ENCODE peak calls at places on chromosomes 5 and 9, in eight cellular contexts. D is heart right ventricle, R is fibroblast of lung, A is tibial nerve, U is breast epithelium, P is tibial artery, L is endothelial cell of umbilical vein, J is Peyer's patch. I is an unnamed sample.

GRCh38 chr5:137036630-137037029 is 462.5 kb downstream of the SPOCK1 start:
- DNase-seq in A (no peak), P (no peak), L (peak; percentile 49), J (no peak), R (no peak), U (no peak), D (no peak), I (no peak)

GRCh38 chr5:2286250-2286649 is 403.5 kb upstream of the IRX4 start:
- DNase-seq in R (no peak), A (no peak), U (no peak), D (no peak), P (no peak), J (no peak), L (no peak), I (no peak)

GRCh38 chr5:14464661-14465060 is 116.9 kb upstream of the OTULINL start:
- DNase-seq in J (no peak), L (no peak), U (no peak), P (no peak), R (no peak), A (no peak), D (no peak), I (no peak)

GRCh38 chr5:73729329-73729728 is 103.3 kb downstream of the ARHGEF28 start:
- DNase-seq in U (no peak), A (no peak), J (no peak), R (no peak), P (no peak), L (no peak), D (no peak), I (no peak)

GRCh38 chr9:85040806-85041575 is 371.5 kb downstream of the NTRK2 start:
- DNase-seq in J (no peak), A (no peak), L (no peak), P (no peak), R (no peak), D (no peak), U (no peak), I (no peak)

GRCh38 chr5:150622157-150622556 is 18.3 kb upstream of the SYNPO start:
- DNase-seq in A (no peak), U (no peak), D (no peak), L (no peak), J (no peak), R (no peak), P (no peak), I (no peak)

GRCh38 chr5:100444961-100445360 is 90.2 kb upstream of the FAM174A start:
- DNase-seq in U (no peak), L (no peak), D (no peak), R (no peak), J (no peak), A (no peak), P (no peak), I (no peak)

GRCh38 chr9:38212016-38212415 is 143.0 kb upstream of the SHB start:
- DNase-seq in L (no peak), R (no peak), P (peak; percentile 5), J (no peak), D (no peak), U (no peak), A (no peak), I (no peak)

GRCh38 chr5:135016926-135017325 is 17.1 kb downstream of the PITX1 start:
- DNase-seq in U (peak; percentile 38), R (no peak), P (no peak), D (no peak), J (no peak), L (no peak), A (no peak), I (peak; percentile 17)

GRCh38 chr5:40688127-40688756 is 8.5 kb downstream of the PTGER4 start:
- DNase-seq in R (peak; percentile 94), J (peak; percentile 80), A (peak; percentile 69), P (peak; percentile 88), D (peak; percentile 89), U (peak; percentile 77), L (peak; percentile 94), I (peak; percentile 41)

GRCh38 chr5:107474724-107475489 is 195.8 kb downstream of the EFNA5 start:
- DNase-seq in J (no peak), L (peak; percentile 67), U (no peak), A (no peak), P (no peak), D (no peak), R (no peak), I (no peak)

DNA sequence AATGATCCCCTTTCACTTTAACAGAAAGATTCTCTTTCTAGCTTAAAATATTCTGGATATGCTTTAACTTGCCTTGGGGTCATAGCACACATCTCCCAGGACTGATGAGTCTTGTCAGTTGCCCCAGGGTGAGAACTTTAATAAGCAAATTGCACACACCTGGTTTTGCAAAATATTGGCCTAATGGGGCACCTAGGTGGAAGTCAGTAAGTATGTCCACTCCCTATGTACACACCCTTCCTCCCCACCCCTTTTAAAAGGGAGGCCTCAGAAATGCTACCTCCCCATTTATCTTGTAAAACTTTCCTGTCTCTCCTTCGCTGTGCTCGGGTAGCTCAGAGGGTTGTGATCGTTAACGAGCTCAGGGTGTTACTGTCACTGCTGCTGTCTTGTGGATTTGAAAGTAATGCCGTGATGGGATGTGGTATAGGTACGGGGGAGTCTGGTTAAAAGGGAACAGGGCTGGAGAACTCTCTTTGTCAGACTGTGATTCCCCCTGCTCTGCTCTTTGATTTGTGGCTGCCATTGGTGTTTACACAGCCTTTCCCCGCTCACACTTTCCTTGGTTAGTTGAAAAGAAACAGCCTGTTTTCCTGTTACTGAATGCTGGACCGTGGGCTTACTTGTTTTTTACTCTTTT is 26.1 kb downstream of the ZNF462 start:
- DNase-seq in L (no peak), D (no peak), A (no peak), P (no peak), R (no peak), J (no peak), U (no peak), I (no peak)
- H3K4me1 ChIP-seq in L (peaks cover 20% of the 10 kb centered on the region), D (peaks cover 58% of the 10 kb centered on the region), A (peaks cover 11% of the 10 kb centered on the region), P (peaks cover 25% of the 10 kb centered on the region), R (peaks cover 19% of the 10 kb centered on the region), J (no peaks in the 10 kb centered on the region), U (peaks cover 16% of the 10 kb centered on the region), I (peaks cover 19% of the 10 kb centered on the region)

GRCh38 chr9:126974604-126975003 is 60.0 kb downstream of the RALGPS1 start:
- DNase-seq in J (no peak), P (no peak), A (no peak), U (no peak), L (no peak), R (no peak), D (no peak), I (no peak)

GRCh38 chr9:126971261-126971660 is 56.7 kb downstream of the RALGPS1 start:
- DNase-seq in D (no peak), A (no peak), U (no peak), P (no peak), L (peak; percentile 59), R (no peak), J (no peak), I (no peak)

GRCh38 chr9:126979461-126979860 is 64.9 kb downstream of the RALGPS1 start:
- DNase-seq in J (no peak), D (no peak), A (no peak), L (no peak), R (no peak), U (no peak), P (no peak), I (no peak)

GRCh38 chr9:126973651-126974529 is 59.3 kb downstream of the RALGPS1 start:
- DNase-seq in A (no peak), L (no peak), P (no peak), U (no peak), J (no peak), D (no peak), R (no peak), I (no peak)

DNA sequence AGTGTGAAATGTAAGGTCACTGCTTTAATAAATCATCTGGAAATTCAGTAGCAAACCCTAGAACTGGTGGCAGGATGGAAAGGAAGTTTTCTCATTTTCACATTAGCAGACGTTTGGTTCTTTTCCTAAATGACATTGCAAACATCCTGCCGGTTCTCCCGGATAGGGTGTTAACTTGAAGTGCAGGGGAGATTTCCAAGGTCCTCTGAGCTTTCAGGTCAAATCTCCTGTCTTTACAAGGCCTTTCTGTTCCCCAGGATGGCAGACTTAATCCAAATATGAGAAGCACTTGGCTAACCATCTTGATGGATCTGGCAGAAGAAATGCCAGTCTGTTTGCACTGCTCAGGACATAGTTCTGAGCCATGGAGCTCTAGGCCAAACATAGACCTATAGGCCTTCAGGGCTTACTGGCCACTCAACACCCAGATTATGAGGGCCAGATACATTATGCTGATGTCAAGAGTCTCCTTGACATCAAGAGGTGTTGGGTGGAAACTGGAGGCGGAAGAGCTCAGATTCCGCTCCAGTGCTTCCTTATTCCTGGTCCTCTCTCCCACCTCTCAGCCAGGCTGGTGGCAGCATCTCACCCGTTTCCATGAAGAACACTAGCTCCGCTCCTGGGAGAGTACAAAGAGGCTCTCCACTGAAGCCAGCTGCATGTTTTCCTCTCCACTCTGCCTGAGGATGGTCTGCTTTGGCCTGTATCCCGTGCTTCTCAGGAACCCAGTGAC is 60.9 kb downstream of the RALGPS1 start:
- DNase-seq in L (no peak), U (no peak), A (no peak), J (no peak), R (no peak), D (no peak), P (no peak), I (no peak)
- H3K27ac ChIP-seq in L (no peak overlapping the region), U (peak overlapping the region; percentile 49), A (no peak overlapping the region), J (no peak overlapping the region), R (no peak overlapping the region), D (peak overlapping the region; percentile 16), P (no peak overlapping the region), I (no peak overlapping the region)

GRCh38 chr5:121021688-121022087 is 557.6 kb downstream of the PRR16 start:
- DNase-seq in L (no peak), U (no peak), P (no peak), J (no peak), D (no peak), A (no peak), R (peak; percentile 5), I (no peak)

GRCh38 chr5:121024416-121025311 is 560.6 kb downstream of the PRR16 start:
- DNase-seq in A (no peak), R (no peak), L (peak; percentile 13), D (no peak), J (no peak), P (no peak), U (no peak), I (no peak)

GRCh38 chr5:121019734-121020133 is 555.6 kb downstream of the PRR16 start:
- DNase-seq in R (no peak), A (no peak), D (no peak), P (no peak), J (no peak), L (no peak), U (no peak), I (no peak)

GRCh38 chr5:121018004-121018403 is 553.9 kb downstream of the PRR16 start:
- DNase-seq in D (no peak), U (no peak), J (no peak), R (no peak), A (no peak), L (no peak), P (no peak), I (no peak)

GRCh38 chr5:121019112-121019511 is 555.0 kb downstream of the PRR16 start:
- DNase-seq in J (no peak), P (no peak), L (no peak), U (no peak), R (no peak), A (no peak), D (no peak), I (no peak)
- TF ChIP-seq CTCF in J (no peak), P (no peak), L (no peak), U (no peak), R (no peak), A (no peak), D (no peak), I (no peak)

DNA sequence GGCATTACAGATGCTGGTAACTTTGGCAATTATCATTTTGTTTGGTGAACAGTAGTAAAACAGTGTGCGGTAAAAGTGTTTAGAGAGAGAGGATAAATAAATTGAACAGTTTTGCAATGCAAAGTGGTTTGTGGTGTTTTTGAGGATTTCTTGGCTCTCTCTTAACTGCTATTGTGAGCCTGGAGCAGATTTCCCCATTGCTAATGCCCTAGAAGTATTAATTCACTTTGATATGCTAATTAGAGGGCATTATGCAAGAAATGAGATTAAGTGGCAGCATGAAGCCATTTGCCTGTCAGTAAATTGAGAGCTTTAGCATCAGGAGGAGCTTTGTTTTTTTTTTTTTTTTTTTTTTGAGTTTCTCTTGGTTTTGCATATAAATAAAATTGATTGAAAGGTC is 8.2 kb downstream of the PBX3 start:
- DNase-seq in A (no peak), J (no peak), U (no peak), R (no peak), L (no peak), P (no peak), D (no peak), I (no peak)
- H3K4me1 ChIP-seq in A (peaks cover 12% of the 10 kb centered on the region), J (no peaks in the 10 kb centered on the region), U (no peaks in the 10 kb centered on the region), R (peaks cover 13% of the 10 kb centered on the region), L (peaks cover 16% of the 10 kb centered on the region), P (peaks cover 16% of the 10 kb centered on the region), D (peaks cover 66% of the 10 kb centered on the region), I (peaks cover 11% of the 10 kb centered on the region)

I was measured in left lung.